ENCODE peak calls at places on chromosome 4, in six cellular contexts. Z is HCT116, I is GM12878, K is K562, C is H1, G is SK-N-SH. T is an unnamed sample.

GRCh38 chr4:9800878-9801277 is 19.4 kb downstream of the DRD5 start:
- DNase-seq in K (no peak), C (no peak), I (no peak), Z (no peak), G (no peak), T (no peak)

GRCh38 chr4:167021545-167022155 is 212.6 kb downstream of the SPOCK3 start:
- DNase-seq in Z (peak; percentile 66), C (peak; percentile 87), K (peak; percentile 22), G (peak; percentile 12), I (peak; percentile 30), T (peak; percentile 44)

GRCh38 chr4:76748649-76749048 is 149.3 kb downstream of the SOWAHB start:
- DNase-seq in I (no peak), Z (no peak), C (no peak), K (no peak), G (peak; percentile 56), T (no peak)

GRCh38 chr4:3304831-3305609 is 12.2 kb downstream of the RGS12 start:
- DNase-seq in Z (no peak), K (no peak), G (peak; percentile 76), C (no peak), I (no peak), T (no peak)

GRCh38 chr4:151611960-151612359 is 148.8 kb downstream of the GATB start:
- DNase-seq in G (no peak), C (no peak), I (no peak), K (no peak), Z (no peak), T (no peak)

GRCh38 chr4:42654606-42655005 is 2.3 kb downstream of the ATP8A1 start:
- DNase-seq in I (no peak), K (no peak), Z (peak; percentile 4), C (no peak), G (no peak), T (no peak)

GRCh38 chr4:109044446-109044845 is 258.0 kb downstream of the COL25A1 start:
- DNase-seq in Z (no peak), G (no peak), I (no peak), K (no peak), C (no peak), T (no peak)

GRCh38 chr4:3041192-3042142 is 32.9 kb downstream of the HTT-AS start:
- DNase-seq in K (no peak), I (no peak), C (peak; percentile 64), G (peak; percentile 62), Z (no peak), T (no peak)

GRCh38 chr4:144575181-144575580 is 70.8 kb upstream of the HHIP start:
- DNase-seq in G (no peak), C (no peak), Z (no peak), I (no peak), K (no peak), T (no peak)

GRCh38 chr4:4430492-4431195 is 43.7 kb downstream of the NSG1 start:
- DNase-seq in Z (peak; percentile 39), G (peak; percentile 77), C (peak; percentile 74), I (no peak), K (peak; percentile 79), T (peak; percentile 57)

GRCh38 chr4:42280327-42281095 is 116.8 kb upstream of the SHISA3 start:
- DNase-seq in Z (peak; percentile 35), C (no peak), K (peak; percentile 63), I (no peak), G (peak; percentile 58), T (no peak)

GRCh38 chr4:82891728-82892466 is 944 bp upstream of the SEC31A start:
- DNase-seq in G (no peak), I (no peak), K (no peak), Z (no peak), C (no peak), T (no peak)

DNA sequence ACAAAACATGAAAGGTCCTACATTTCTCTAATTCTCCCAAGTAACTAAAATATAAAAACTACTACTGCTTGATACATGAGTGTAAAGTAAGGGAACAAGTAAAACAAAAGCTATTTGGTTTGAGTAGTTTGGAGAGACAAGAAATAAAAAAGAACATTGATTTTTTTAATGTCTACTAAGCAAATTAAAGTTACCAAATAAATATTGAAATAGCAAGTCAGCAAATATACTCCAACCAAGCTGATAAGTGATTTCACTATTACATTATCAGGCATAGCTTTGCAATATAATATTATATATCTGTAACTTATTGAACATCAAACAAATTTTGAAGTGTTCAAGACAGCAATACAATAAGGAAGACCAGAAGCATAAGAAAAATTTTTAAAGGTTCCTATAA is 60.3 kb downstream of the LCORL start:
- DNase-seq in I (no peak), Z (no peak), C (no peak), K (no peak), G (no peak), T (no peak)
- H3K4me1 ChIP-seq in I (no peaks in the 10 kb centered on the region), Z (no peaks in the 10 kb centered on the region), C (no peaks in the 10 kb centered on the region), K (no peaks in the 10 kb centered on the region), G (no peaks in the 10 kb centered on the region), T (no peaks in the 10 kb centered on the region)

GRCh38 chr4:186729856-186730255 is 6.2 kb upstream of the FAT1 start:
- DNase-seq in C (no peak), I (no peak), G (no peak), K (no peak), Z (no peak), T (no peak)

GRCh38 chr4:186727977-186728519 is 4.4 kb upstream of the FAT1 start:
- DNase-seq in C (no peak), Z (peak; percentile 63), I (no peak), G (no peak), K (no peak), T (no peak)

GRCh38 chr4:186727149-186727976 is 3.7 kb upstream of the FAT1 start:
- DNase-seq in K (no peak), I (no peak), C (no peak), G (no peak), Z (no peak), T (no peak)

GRCh38 chr4:186726440-186727148 is 2.9 kb upstream of the FAT1 start:
- DNase-seq in K (peak; percentile 84), C (peak; percentile 93), Z (peak; percentile 56), G (peak; percentile 75), I (no peak), T (no peak)

GRCh38 chr4:186728631-186729271 is 5.1 kb upstream of the FAT1 start:
- DNase-seq in K (no peak), C (no peak), G (no peak), Z (peak; percentile 94), I (no peak), T (no peak)
- H3K4me3 ChIP-seq in K (no peak overlapping the region), C (no peak overlapping the region), G (no peak overlapping the region), Z (no peak overlapping the region), I (no peak overlapping the region), T (no peak overlapping the region)

DNA sequence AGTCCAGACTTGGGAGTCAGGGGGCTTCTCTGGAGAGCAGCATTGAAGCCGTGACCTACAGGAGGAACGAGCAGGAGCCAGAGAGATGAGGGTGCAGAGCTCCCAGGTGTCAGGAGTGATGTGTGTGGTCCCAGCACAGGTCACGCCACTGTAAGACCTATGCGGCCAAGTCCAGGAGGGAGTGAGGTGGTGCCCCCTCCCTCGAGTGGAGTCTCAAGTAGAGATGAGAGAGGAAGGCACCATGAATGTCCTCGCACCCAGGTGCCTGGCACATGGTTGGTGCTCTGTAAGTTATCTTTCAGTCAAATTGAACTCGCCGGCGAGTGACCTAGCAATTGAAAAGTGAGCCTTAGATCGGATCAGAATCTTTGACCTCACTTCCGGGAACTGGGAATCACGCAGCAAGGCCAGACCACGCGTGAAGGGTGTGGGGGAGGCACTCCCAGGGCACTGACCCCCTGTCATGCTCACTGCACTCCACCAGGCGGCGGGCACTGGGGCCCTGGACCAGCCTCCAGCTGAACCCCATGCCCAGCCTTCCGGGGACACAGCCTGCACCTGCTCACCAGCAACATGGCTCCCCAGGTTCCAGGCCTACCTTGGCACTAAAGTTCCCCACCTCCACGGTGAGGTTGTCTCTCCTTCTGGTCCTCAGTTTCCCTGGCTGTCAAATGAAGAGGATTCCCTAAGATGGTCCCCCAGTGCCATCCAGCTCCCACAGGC is 127.4 kb downstream of the HMX1 start:
- DNase-seq in I (no peak), Z (no peak), G (peak; percentile 55), K (peak; percentile 30), C (peak; percentile 45), T (no peak)
- TF ChIP-seq YY1 in I (no peak), Z (no peak), G (no peak), K (no peak), C (no peak), T (no peak)

GRCh38 chr4:120052840-120053239 is 13.8 kb downstream of the MAD2L1 start:
- DNase-seq in C (no peak), I (no peak), G (no peak), Z (no peak), K (no peak), T (no peak)
- H3K4me1 ChIP-seq in C (no peaks in the 10 kb centered on the region), I (peaks cover 16% of the 10 kb centered on the region), G (no peaks in the 10 kb centered on the region), Z (peaks cover 4% of the 10 kb centered on the region), K (no peaks in the 10 kb centered on the region), T (no peaks in the 10 kb centered on the region)

GRCh38 chr4:54233128-54233696 is 4.1 kb downstream of the PDGFRA start:
- DNase-seq in G (peak; percentile 91), I (no peak), Z (peak; percentile 40), K (peak; percentile 74), C (peak; percentile 92), T (peak; percentile 57)
- H3K4me3 ChIP-seq in G (peak overlapping the region; percentile 64), I (peak overlapping the region; percentile 63), Z (peak overlapping the region; percentile 28), K (no peak overlapping the region), C (peak overlapping the region; percentile 65), T (peak overlapping the region; percentile 47)

T was measured in NT2/D1.